ENCODE peak calls at places on chromosomes 3 and 15, in four cellular contexts. A is GM12891, I is GM12878, B is K562. Y is an unnamed sample.

GRCh38 chr15:101372960-101373525 is 78.0 kb upstream of the SNRPA1 start:
- DNase-seq in I (no peak), A (no peak), B (no peak), Y (no peak)

GRCh38 chr15:77607111-77607893 is 25.4 kb downstream of the LINGO1 start:
- DNase-seq in A (no peak), I (no peak), B (peak; percentile 58), Y (no peak)

GRCh38 chr3:126557415-126557745 is 1.4 kb downstream of the C3orf22 start:
- DNase-seq in B (no peak), A (no peak), I (no peak), Y (no peak)

GRCh38 chr3:126034481-126035361 is 49.2 kb downstream of the SLC41A3 start:
- DNase-seq in A (no peak), B (no peak), I (no peak), Y (no peak)

GRCh38 chr3:119783883-119784282 is 2.0 kb downstream of the NR1I2 start:
- DNase-seq in A (no peak), B (no peak), I (no peak), Y (peak; percentile 78)

GRCh38 chr15:95799286-95800187 is 531.0 kb upstream of the NR2F2 start:
- DNase-seq in I (no peak), A (no peak), B (no peak), Y (no peak)

GRCh38 chr3:25693238-25693637 is 28.5 kb upstream of the TOP2B start:
- DNase-seq in I (no peak), B (no peak), A (no peak), Y (no peak)

GRCh38 chr3:173938159-173938558 is 540.6 kb downstream of the NLGN1 start:
- DNase-seq in I (no peak), A (no peak), B (no peak), Y (no peak)

GRCh38 chr15:76285241-76285825 is 25.9 kb downstream of the ETFA start:
- DNase-seq in A (no peak), I (no peak), B (peak; percentile 21), Y (no peak)

GRCh38 chr3:12994357-12994606 is 78.9 kb downstream of the IQSEC1 start:
- DNase-seq in B (no peak), I (no peak), A (peak; percentile 62), Y (no peak)

GRCh38 chr3:160981217-160981938 is 123.8 kb downstream of the B3GALNT1 start:
- DNase-seq in B (no peak), A (no peak), I (peak; percentile 31), Y (peak; percentile 92)

GRCh38 chr3:62246094-62246493 is 127.3 kb downstream of the FEZF2 start:
- DNase-seq in A (no peak), B (no peak), I (no peak), Y (no peak)

GRCh38 chr3:42719002-42719401 is 16.4 kb upstream of the HHATL start:
- DNase-seq in B (no peak), A (no peak), I (no peak), Y (no peak)

GRCh38 chr3:74352166-74352565 is 262.3 kb downstream of the CNTN3 start:
- DNase-seq in B (no peak), A (no peak), I (no peak), Y (no peak)

GRCh38 chr3:46184469-46184868 is 23.6 kb downstream of the CCR1 start:
- DNase-seq in B (no peak), I (no peak), A (no peak), Y (peak; percentile 58)

GRCh38 chr15:100190675-100191074 is 151.1 kb downstream of the ADAMTS17 start:
- DNase-seq in B (no peak), I (no peak), A (no peak), Y (no peak)

GRCh38 chr15:55654541-55654940 is 66.4 kb upstream of the PYGO1 start:
- DNase-seq in B (no peak), I (no peak), A (no peak), Y (no peak)

GRCh38 chr3:99901200-99901926 is 83.7 kb downstream of the CMSS1 start:
- DNase-seq in I (peak; percentile 23), B (no peak), A (no peak), Y (no peak)

GRCh38 chr3:143070977-143071551 is 48.5 kb upstream of the CHST2 start:
- DNase-seq in B (no peak), A (no peak), I (no peak), Y (no peak)

GRCh38 chr3:179260949-179261765 is 10.2 kb upstream of the KCNMB3 start:
- DNase-seq in I (no peak), B (peak; percentile 91), A (peak; percentile 82), Y (peak; percentile 67)

GRCh38 chr3:122961146-122961545 is 66.4 kb downstream of the SEMA5B start:
- DNase-seq in B (no peak), I (no peak), A (no peak), Y (no peak)

GRCh38 chr3:15667484-15667883 is 65.9 kb downstream of the BTD start:
- DNase-seq in A (no peak), I (peak; percentile 45), B (no peak), Y (no peak)

GRCh38 chr3:143562789-143563188 is 285.5 kb downstream of the SLC9A9 start:
- DNase-seq in I (no peak), B (no peak), A (no peak), Y (no peak)

GRCh38 chr3:187456268-187456667 is 88.1 kb downstream of the RTP4 start:
- DNase-seq in B (no peak), I (no peak), A (no peak), Y (no peak)

GRCh38 chr3:165439765-165440164 is 243.6 kb upstream of the SLITRK3 start:
- DNase-seq in I (peak; percentile 7), B (no peak), A (no peak), Y (no peak)

GRCh38 chr3:119239421-119239820 is 1.3 kb downstream of the B4GALT4 start:
- DNase-seq in A (no peak), I (no peak), B (no peak), Y (no peak)

GRCh38 chr3:111359261-111360030 is 182.6 kb upstream of the CD96 start:
- DNase-seq in A (no peak), B (no peak), I (no peak), Y (no peak)

GRCh38 chr3:132964267-132964666 is 73.9 kb upstream of the TMEM108 start:
- DNase-seq in A (no peak), B (no peak), I (no peak), Y (no peak)

GRCh38 chr3:63976166-63976861 is 47.0 kb downstream of the PSMD6 start:
- DNase-seq in A (no peak), I (no peak), B (no peak), Y (peak; percentile 36)

GRCh38 chr3:58173670-58174472 is 36.9 kb downstream of the DNASE1L3 start:
- DNase-seq in I (no peak), B (peak; percentile 17), A (peak; percentile 43), Y (peak; percentile 50)

GRCh38 chr15:90219421-90220141 is 14.2 kb downstream of the CIB1 start:
- DNase-seq in A (peak; percentile 68), B (peak; percentile 81), I (no peak), Y (no peak)

GRCh38 chr3:183913580-183913920 is 28.9 kb upstream of the PARL start:
- DNase-seq in I (no peak), A (no peak), B (no peak), Y (no peak)

GRCh38 chr3:156642750-156643728 is 31.4 kb upstream of the TIPARP start:
- DNase-seq in B (no peak), I (no peak), A (no peak), Y (no peak)

GRCh38 chr3:111808439-111808838 is 50.6 kb upstream of the PHLDB2 start:
- DNase-seq in B (no peak), I (no peak), A (no peak), Y (no peak)

DNA sequence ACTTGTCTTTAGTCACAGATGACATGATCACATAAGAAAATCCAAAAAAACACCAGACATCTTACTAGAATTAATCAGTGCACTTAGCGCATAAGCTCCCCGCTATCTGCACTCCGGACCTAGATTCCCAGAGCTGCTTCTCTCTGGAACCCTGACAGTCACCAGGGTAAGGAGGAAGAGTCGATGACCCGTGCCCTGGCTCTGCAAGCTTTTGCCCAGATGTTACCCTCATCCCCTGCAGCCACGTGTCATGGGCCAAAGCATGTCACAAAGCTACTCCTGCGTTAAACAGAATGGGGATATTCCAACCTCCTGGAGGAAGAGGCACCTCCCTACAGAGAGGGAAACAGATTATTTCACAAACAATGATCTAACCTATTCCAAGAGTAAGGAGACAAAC is 97.3 kb downstream of the MINAR1 start:
- DNase-seq in B (no peak), I (no peak), A (no peak), Y (no peak)
- TF ChIP-seq SPI1 in B (no peak), I (no peak), A (no peak), Y (no peak)

GRCh38 chr15:45573961-45574629 is 13.1 kb upstream of the BLOC1S6 start:
- DNase-seq in A (no peak), B (peak; percentile 25), I (no peak), Y (no peak)
- TF ChIP-seq SPI1 in A (no peak), B (no peak), I (no peak), Y (no peak)

DNA sequence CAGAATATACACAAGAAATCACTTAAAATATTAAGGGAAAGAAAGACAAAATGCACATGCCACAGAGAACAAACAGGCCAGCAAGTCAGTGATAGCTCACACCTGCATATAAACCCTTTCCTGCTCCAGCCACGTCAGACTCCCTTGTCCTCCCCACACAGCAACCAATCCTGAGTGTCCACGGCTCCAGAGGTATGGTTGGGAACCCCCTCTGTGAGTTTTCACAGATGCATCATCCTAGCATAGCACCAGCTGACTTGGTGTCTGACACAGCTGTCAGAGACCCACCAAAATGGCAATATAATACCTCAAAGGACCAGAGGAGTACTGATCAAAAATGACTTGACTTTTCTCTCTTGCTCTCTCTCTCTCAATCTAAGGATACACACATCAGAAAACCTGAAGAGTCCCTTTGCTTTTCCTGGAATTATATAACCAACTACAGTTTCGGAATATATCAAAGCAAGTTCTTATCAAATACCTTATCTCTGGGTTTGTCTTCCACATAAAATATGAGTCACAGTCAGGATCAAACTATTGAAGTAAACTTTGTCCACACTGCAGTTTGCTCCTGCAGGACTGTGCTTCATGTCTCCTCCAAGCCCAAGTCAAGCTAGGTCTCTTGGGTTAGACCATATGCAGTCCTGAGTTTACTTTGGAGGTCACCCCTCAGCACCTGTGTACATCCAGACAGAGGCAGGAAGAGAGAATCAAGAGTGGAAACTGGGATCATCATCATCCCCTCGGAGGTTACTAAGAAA is 187.1 kb upstream of the THBS1 start:
- DNase-seq in I (no peak), A (no peak), B (no peak), Y (no peak)
- TF ChIP-seq SPI1 in I (no peak), A (no peak), B (no peak), Y (no peak)

DNA sequence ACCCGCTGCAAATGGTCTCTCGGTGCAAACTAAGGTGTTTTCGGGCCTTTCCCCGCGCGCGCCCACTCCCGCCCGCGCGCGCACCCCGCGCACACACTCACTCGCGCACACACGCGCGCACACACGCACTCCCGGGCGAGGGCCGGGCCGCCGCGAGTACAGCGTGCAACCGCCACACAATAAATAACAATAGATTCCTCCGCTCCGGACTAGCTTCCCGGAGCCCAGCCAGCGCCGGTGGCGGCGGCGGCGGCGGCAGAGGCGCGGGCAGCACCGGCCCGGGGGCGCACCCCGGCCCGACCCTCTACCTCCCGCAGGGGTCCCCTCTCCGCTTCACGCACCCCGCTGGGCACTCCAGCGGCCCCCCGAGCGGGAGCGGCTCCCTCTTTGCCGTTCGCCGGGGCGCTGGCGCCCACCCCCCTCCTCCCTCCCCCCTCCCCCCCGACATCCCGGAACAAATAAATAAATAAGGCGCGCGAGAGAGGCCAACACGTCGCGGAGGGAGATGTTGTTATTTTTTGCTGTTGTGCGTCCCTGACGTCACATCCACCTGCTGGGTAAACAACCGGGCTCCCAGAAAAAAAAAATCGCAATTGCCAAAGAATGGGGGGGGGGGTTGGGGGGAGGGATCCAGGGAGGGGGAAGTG is at the start of gene FOXP1:
- DNase-seq in B (peak; percentile 43), A (no peak), I (no peak), Y (peak; percentile 81)
- TF ChIP-seq SPI1 in B (no peak), A (no peak), I (no peak), Y (no peak)